ENCODE peak calls at places on chromosomes 11 and 22, in six cellular contexts. One of them, this sample, is unnamed.

GRCh38 chr11:127042445-127042844 is 41.9 kb upstream of the KIRREL3 start:
- DNase-seq in CD8-positive, alpha-beta T cell: no peak
- DNase-seq in stimulated activated CD8-positive, alpha-beta memory T cell treated with anti-CD3 and anti-CD28 coated beads, Interleukin-4, amount 100 ng/mL, for 4 hours: no peak
- DNase-seq in AG08396: peak
- DNase-seq in iPS-NIHi11: no peak
- DNase-seq in stimulated activated CD4-positive, alpha-beta T cell treated with anti-CD3 and anti-CD28 coated beads, Interleukin-15, amount 100 ng/mL, for 24 hours: no peak
- DNase-seq in this sample: no peak

GRCh38 chr11:132872223-132872622 is 660.1 kb downstream of the OPCML start:
- DNase-seq in iPS-NIHi11: no peak
- DNase-seq in stimulated activated CD4-positive, alpha-beta T cell treated with anti-CD3 and anti-CD28 coated beads, Interleukin-15, amount 100 ng/mL, for 24 hours: no peak
- DNase-seq in AG08396: no peak
- DNase-seq in CD8-positive, alpha-beta T cell: no peak
- DNase-seq in stimulated activated CD8-positive, alpha-beta memory T cell treated with anti-CD3 and anti-CD28 coated beads, Interleukin-4, amount 100 ng/mL, for 4 hours: no peak
- DNase-seq in this sample: no peak

GRCh38 chr11:765802-766091 is 11.5 kb downstream of the GATD1 start:
- DNase-seq in iPS-NIHi11: no peak
- DNase-seq in stimulated activated CD8-positive, alpha-beta memory T cell treated with anti-CD3 and anti-CD28 coated beads, Interleukin-4, amount 100 ng/mL, for 4 hours: no peak
- DNase-seq in AG08396: no peak
- DNase-seq in CD8-positive, alpha-beta T cell: no peak
- DNase-seq in stimulated activated CD4-positive, alpha-beta T cell treated with anti-CD3 and anti-CD28 coated beads, Interleukin-15, amount 100 ng/mL, for 24 hours: no peak
- DNase-seq in this sample: no peak

GRCh38 chr22:45308624-45309421 is 911 bp upstream of the FAM118A start:
- DNase-seq in AG08396: no peak
- DNase-seq in stimulated activated CD4-positive, alpha-beta T cell treated with anti-CD3 and anti-CD28 coated beads, Interleukin-15, amount 100 ng/mL, for 24 hours: peak
- DNase-seq in CD8-positive, alpha-beta T cell: peak
- DNase-seq in iPS-NIHi11: no peak
- DNase-seq in stimulated activated CD8-positive, alpha-beta memory T cell treated with anti-CD3 and anti-CD28 coated beads, Interleukin-4, amount 100 ng/mL, for 4 hours: no peak
- DNase-seq in this sample: no peak

GRCh38 chr11:13261600-13262061 is 16.0 kb upstream of the BMAL1 start:
- DNase-seq in AG08396: peak
- DNase-seq in CD8-positive, alpha-beta T cell: no peak
- DNase-seq in stimulated activated CD4-positive, alpha-beta T cell treated with anti-CD3 and anti-CD28 coated beads, Interleukin-15, amount 100 ng/mL, for 24 hours: no peak
- DNase-seq in iPS-NIHi11: no peak
- DNase-seq in stimulated activated CD8-positive, alpha-beta memory T cell treated with anti-CD3 and anti-CD28 coated beads, Interleukin-4, amount 100 ng/mL, for 4 hours: no peak
- DNase-seq in this sample: peak

GRCh38 chr11:2837096-2837601 is 48.4 kb downstream of the CDKN1C start:
- DNase-seq in stimulated activated CD8-positive, alpha-beta memory T cell treated with anti-CD3 and anti-CD28 coated beads, Interleukin-4, amount 100 ng/mL, for 4 hours: no peak
- DNase-seq in CD8-positive, alpha-beta T cell: no peak
- DNase-seq in stimulated activated CD4-positive, alpha-beta T cell treated with anti-CD3 and anti-CD28 coated beads, Interleukin-15, amount 100 ng/mL, for 24 hours: no peak
- DNase-seq in AG08396: peak
- DNase-seq in iPS-NIHi11: peak
- DNase-seq in this sample: peak

GRCh38 chr11:134598368-134598767 is 186.3 kb upstream of the B3GAT1 start:
- DNase-seq in AG08396: no peak
- DNase-seq in stimulated activated CD4-positive, alpha-beta T cell treated with anti-CD3 and anti-CD28 coated beads, Interleukin-15, amount 100 ng/mL, for 24 hours: no peak
- DNase-seq in CD8-positive, alpha-beta T cell: no peak
- DNase-seq in stimulated activated CD8-positive, alpha-beta memory T cell treated with anti-CD3 and anti-CD28 coated beads, Interleukin-4, amount 100 ng/mL, for 4 hours: no peak
- DNase-seq in iPS-NIHi11: no peak
- DNase-seq in this sample: no peak

GRCh38 chr11:58060939-58061672 is 30.4 kb downstream of the OR6Q1 start:
- DNase-seq in CD8-positive, alpha-beta T cell: no peak
- DNase-seq in stimulated activated CD8-positive, alpha-beta memory T cell treated with anti-CD3 and anti-CD28 coated beads, Interleukin-4, amount 100 ng/mL, for 4 hours: no peak
- DNase-seq in stimulated activated CD4-positive, alpha-beta T cell treated with anti-CD3 and anti-CD28 coated beads, Interleukin-15, amount 100 ng/mL, for 24 hours: no peak
- DNase-seq in iPS-NIHi11: peak
- DNase-seq in AG08396: no peak
- DNase-seq in this sample: peak

GRCh38 chr22:42434283-42434682 is 2.1 kb upstream of the NFAM1 start:
- DNase-seq in stimulated activated CD8-positive, alpha-beta memory T cell treated with anti-CD3 and anti-CD28 coated beads, Interleukin-4, amount 100 ng/mL, for 4 hours: no peak
- DNase-seq in AG08396: no peak
- DNase-seq in CD8-positive, alpha-beta T cell: no peak
- DNase-seq in stimulated activated CD4-positive, alpha-beta T cell treated with anti-CD3 and anti-CD28 coated beads, Interleukin-15, amount 100 ng/mL, for 24 hours: no peak
- DNase-seq in iPS-NIHi11: no peak
- DNase-seq in this sample: peak

GRCh38 chr22:45334068-45334467 is 24.3 kb downstream of the FAM118A start:
- DNase-seq in stimulated activated CD8-positive, alpha-beta memory T cell treated with anti-CD3 and anti-CD28 coated beads, Interleukin-4, amount 100 ng/mL, for 4 hours: no peak
- DNase-seq in iPS-NIHi11: no peak
- DNase-seq in CD8-positive, alpha-beta T cell: no peak
- DNase-seq in stimulated activated CD4-positive, alpha-beta T cell treated with anti-CD3 and anti-CD28 coated beads, Interleukin-15, amount 100 ng/mL, for 24 hours: no peak
- DNase-seq in AG08396: no peak
- DNase-seq in this sample: no peak

GRCh38 chr22:42649261-42650056 is at the start of gene CYB5R3:
- DNase-seq in AG08396: peak
- DNase-seq in stimulated activated CD4-positive, alpha-beta T cell treated with anti-CD3 and anti-CD28 coated beads, Interleukin-15, amount 100 ng/mL, for 24 hours: peak
- DNase-seq in CD8-positive, alpha-beta T cell: peak
- DNase-seq in stimulated activated CD8-positive, alpha-beta memory T cell treated with anti-CD3 and anti-CD28 coated beads, Interleukin-4, amount 100 ng/mL, for 4 hours: peak
- DNase-seq in iPS-NIHi11: peak
- DNase-seq in this sample: peak

GRCh38 chr11:63020671-63021255 is 5.1 kb upstream of the SLC22A8 start:
- DNase-seq in CD8-positive, alpha-beta T cell: peak
- DNase-seq in iPS-NIHi11: peak
- DNase-seq in stimulated activated CD8-positive, alpha-beta memory T cell treated with anti-CD3 and anti-CD28 coated beads, Interleukin-4, amount 100 ng/mL, for 4 hours: no peak
- DNase-seq in stimulated activated CD4-positive, alpha-beta T cell treated with anti-CD3 and anti-CD28 coated beads, Interleukin-15, amount 100 ng/mL, for 24 hours: peak
- DNase-seq in AG08396: no peak
- DNase-seq in this sample: peak

GRCh38 chr11:70537576-70538571 is 139.5 kb downstream of the CTTN start:
- DNase-seq in stimulated activated CD4-positive, alpha-beta T cell treated with anti-CD3 and anti-CD28 coated beads, Interleukin-15, amount 100 ng/mL, for 24 hours: no peak
- DNase-seq in CD8-positive, alpha-beta T cell: no peak
- DNase-seq in AG08396: no peak
- DNase-seq in iPS-NIHi11: peak
- DNase-seq in stimulated activated CD8-positive, alpha-beta memory T cell treated with anti-CD3 and anti-CD28 coated beads, Interleukin-4, amount 100 ng/mL, for 4 hours: no peak
- DNase-seq in this sample: no peak

GRCh38 chr22:46674906-46675305 is 54.7 kb downstream of the GRAMD4 start:
- DNase-seq in CD8-positive, alpha-beta T cell: no peak
- DNase-seq in iPS-NIHi11: no peak
- DNase-seq in stimulated activated CD8-positive, alpha-beta memory T cell treated with anti-CD3 and anti-CD28 coated beads, Interleukin-4, amount 100 ng/mL, for 4 hours: no peak
- DNase-seq in stimulated activated CD4-positive, alpha-beta T cell treated with anti-CD3 and anti-CD28 coated beads, Interleukin-15, amount 100 ng/mL, for 24 hours: no peak
- DNase-seq in AG08396: no peak
- DNase-seq in this sample: no peak

GRCh38 chr11:131688056-131688693 is 317.8 kb downstream of the NTM start:
- DNase-seq in iPS-NIHi11: peak
- DNase-seq in stimulated activated CD8-positive, alpha-beta memory T cell treated with anti-CD3 and anti-CD28 coated beads, Interleukin-4, amount 100 ng/mL, for 4 hours: no peak
- DNase-seq in CD8-positive, alpha-beta T cell: no peak
- DNase-seq in AG08396: peak
- DNase-seq in stimulated activated CD4-positive, alpha-beta T cell treated with anti-CD3 and anti-CD28 coated beads, Interleukin-15, amount 100 ng/mL, for 24 hours: peak
- DNase-seq in this sample: no peak

GRCh38 chr11:42234381-42235035 is 775.1 kb upstream of the LRRC4C start:
- DNase-seq in stimulated activated CD8-positive, alpha-beta memory T cell treated with anti-CD3 and anti-CD28 coated beads, Interleukin-4, amount 100 ng/mL, for 4 hours: no peak
- DNase-seq in AG08396: no peak
- DNase-seq in iPS-NIHi11: no peak
- DNase-seq in CD8-positive, alpha-beta T cell: no peak
- DNase-seq in stimulated activated CD4-positive, alpha-beta T cell treated with anti-CD3 and anti-CD28 coated beads, Interleukin-15, amount 100 ng/mL, for 24 hours: no peak
- DNase-seq in this sample: peak

GRCh38 chr11:18594999-18595749 is 4.4 kb upstream of the MISFA start:
- DNase-seq in CD8-positive, alpha-beta T cell: no peak
- DNase-seq in iPS-NIHi11: no peak
- DNase-seq in AG08396: no peak
- DNase-seq in stimulated activated CD4-positive, alpha-beta T cell treated with anti-CD3 and anti-CD28 coated beads, Interleukin-15, amount 100 ng/mL, for 24 hours: no peak
- DNase-seq in stimulated activated CD8-positive, alpha-beta memory T cell treated with anti-CD3 and anti-CD28 coated beads, Interleukin-4, amount 100 ng/mL, for 4 hours: no peak
- DNase-seq in this sample: peak

This sample was measured in MCF 10A.